ENCODE peak calls at places on chromosomes 11 and 22, in nine cellular contexts. S is PC-3, B is IMR-90, M is HCT116, V is astrocyte, H is neural progenitor cell, N is fibroblast of lung, W is MM.1S, Y is mammary epithelial cell. T is an unnamed sample. For H3K4me1, the result is how much of the 10 kb centered on the place peaks cover.

GRCh38 chr11:29282088-29282487 is 734.7 kb downstream of the KCNA4 start:
- DNase-seq in M (peak), H (no peak), N (peak), Y (peak), S (peak), W (no peak), V (peak), B (peak), T (no peak)

GRCh38 chr22:36234919-36235318 is 4.4 kb downstream of the APOL2 start:
- DNase-seq in M (no peak), S (no peak), W (no peak), N (no peak), B (no peak), Y (no peak), H (no peak), V (no peak), T (no peak)

GRCh38 chr22:36770116-36770945 is 5.6 kb downstream of the IFT27 start:
- DNase-seq in M (no peak), S (no peak), V (no peak), W (no peak), N (no peak), B (no peak), Y (no peak), H (peak), T (no peak)

GRCh38 chr11:117690484-117691205 is 106.4 kb downstream of the DSCAML1 start:
- DNase-seq in N (no peak), Y (no peak), S (no peak), H (no peak), V (no peak), W (no peak), B (no peak), M (no peak), T (no peak)

GRCh38 chr22:39283312-39284141 is 35.9 kb downstream of the RPL3 start:
- DNase-seq in V (no peak), H (no peak), Y (peak), M (no peak), B (peak), W (no peak), N (peak), S (no peak), T (no peak)

GRCh38 chr22:16594026-16594425 is 1.4 kb upstream of the CCT8L2 start:
- DNase-seq in N (no peak), W (no peak), V (no peak), H (no peak), Y (no peak), M (no peak), B (no peak), S (no peak), T (no peak)

GRCh38 chr22:43269325-43270040 is 73.7 kb downstream of the SCUBE1 start:
- DNase-seq in N (no peak), S (no peak), M (no peak), Y (no peak), W (no peak), B (no peak), V (no peak), H (peak), T (no peak)

GRCh38 chr22:47548953-47549740 is 786.7 kb downstream of the TBC1D22A start:
- DNase-seq in W (no peak), Y (no peak), N (no peak), H (no peak), B (no peak), M (no peak), V (no peak), S (no peak), T (no peak)

GRCh38 chr11:40328890-40329617 is 1130.4 kb downstream of the LRRC4C start:
- DNase-seq in V (peak), H (no peak), Y (peak), S (peak), W (no peak), N (peak), M (no peak), B (peak), T (peak)

GRCh38 chr11:61632096-61632495 is 48.1 kb upstream of the DAGLA start:
- DNase-seq in B (no peak), V (no peak), N (peak), Y (no peak), W (no peak), M (no peak), H (peak), S (no peak), T (no peak)

GRCh38 chr11:94175545-94175944 is 46.9 kb downstream of the PANX1 start:
- DNase-seq in N (peak), S (no peak), H (no peak), W (no peak), Y (peak), M (no peak), B (peak), V (peak), T (no peak)

GRCh38 chr11:73995731-73996130 is 13.1 kb upstream of the UCP2 start:
- DNase-seq in V (no peak), M (no peak), N (no peak), W (no peak), B (no peak), S (no peak), H (no peak), Y (no peak), T (no peak)

GRCh38 chr11:113289341-113290187 is 24.8 kb upstream of the TTC12 start:
- DNase-seq in W (peak), N (peak), S (peak), M (peak), V (peak), Y (peak), B (peak), H (peak), T (peak)

GRCh38 chr11:19519912-19520641 is 192.6 kb upstream of the NAV2 start:
- DNase-seq in S (no peak), V (no peak), H (peak), Y (no peak), M (no peak), N (no peak), B (no peak), W (no peak), T (no peak)

GRCh38 chr22:20053407-20054033 is 26.5 kb upstream of the DGCR8 start:
- DNase-seq in H (no peak), V (no peak), B (no peak), S (no peak), Y (no peak), N (no peak), W (no peak), M (no peak), T (no peak)

GRCh38 chr22:26615149-26615548 is 2.7 kb downstream of the CRYBB1 start:
- DNase-seq in Y (no peak), B (no peak), W (peak), V (no peak), M (no peak), S (no peak), N (no peak), H (no peak), T (no peak)
- H3K9ac ChIP-seq in Y (no peak), B (no peak), W (peak), V (no peak), M (no peak), S (no peak), N (no peak), H (no peak), T (no peak)

GRCh38 chr11:13249992-13250391 is 27.6 kb upstream of the BMAL1 start:
- DNase-seq in Y (peak), B (no peak), M (no peak), N (no peak), V (no peak), S (peak), W (peak), H (peak), T (no peak)
- TF ChIP-seq CTCF in Y (peak), B (peak), M (peak), N (no peak), V (no peak), S (peak), W (peak), H (peak), T (no peak)

GRCh38 chr22:40510965-40511364 is 125.6 kb downstream of the MRTFA start:
- DNase-seq in M (no peak), S (no peak), V (no peak), H (no peak), Y (no peak), B (no peak), W (no peak), N (no peak), T (no peak)
- H3K4me1 ChIP-seq in M (under half), S (under half), V (half or more), H (under half), Y (half or more), B (under half), W (under half), N (under half), T (under half)

GRCh38 chr11:66006134-66006890 is 4.0 kb downstream of the BANF1 start:
- DNase-seq in N (no peak), M (no peak), B (no peak), W (no peak), H (no peak), V (no peak), Y (no peak), S (no peak), T (no peak)

GRCh38 chr11:66006891-66007176 is 4.5 kb downstream of the BANF1 start:
- DNase-seq in Y (no peak), B (no peak), M (no peak), N (no peak), V (no peak), H (no peak), S (peak), W (no peak), T (no peak)

GRCh38 chr11:66008095-66008467 is 3.7 kb upstream of the CST6 start:
- DNase-seq in W (no peak), B (no peak), N (no peak), H (no peak), S (no peak), M (no peak), Y (no peak), V (no peak), T (no peak)

GRCh38 chr11:66007201-66007634 is 4.6 kb upstream of the CST6 start:
- DNase-seq in M (no peak), S (no peak), H (peak), W (no peak), Y (no peak), V (no peak), B (no peak), N (no peak), T (no peak)

GRCh38 chr11:66008468-66009101 is 3.2 kb upstream of the CST6 start:
- DNase-seq in S (peak), W (no peak), H (no peak), Y (peak), M (no peak), N (no peak), B (no peak), V (no peak), T (no peak)
- H3K9ac ChIP-seq in S (no peak), W (no peak), H (no peak), Y (no peak), M (peak), N (no peak), B (no peak), V (no peak), T (no peak)